ENCODE peak calls at places on chromosomes 13 and 19, in ten cellular contexts. M, G, Y, H, D, O, J, N, U and R are unnamed samples.

GRCh38 chr19:32631381-32631780 is 43.6 kb downstream of the ANKRD27 start:
- DNase-seq in M (no peak), G (no peak), Y (no peak), H (no peak), D (no peak), O (no peak), J (no peak), N (no peak), U (no peak), R (no peak)

GRCh38 chr13:19864018-19864338 is 529 bp upstream of the ZMYM5 start:
- DNase-seq in M (no peak), G (peak), Y (peak), H (peak), D (peak), O (no peak), J (peak), N (peak), U (no peak), R (peak)

GRCh38 chr13:103184413-103184812 is 118.2 kb upstream of the SLC10A2 start:
- DNase-seq in M (no peak), G (no peak), Y (no peak), H (no peak), D (no peak), O (no peak), J (no peak), N (no peak), U (no peak), R (no peak)

GRCh38 chr13:106503272-106503671 is 32.2 kb downstream of the EFNB2 start:
- DNase-seq in M (no peak), G (no peak), Y (no peak), H (no peak), D (no peak), O (no peak), J (no peak), N (no peak), U (no peak), R (no peak)

GRCh38 chr19:17125728-17126677 is 50.4 kb downstream of the MYO9B start:
- DNase-seq in M (peak), G (peak), Y (no peak), H (peak), D (no peak), O (peak), J (no peak), N (peak), U (no peak), R (no peak)

GRCh38 chr19:48333467-48334384 is 8.4 kb downstream of the EMP3 start:
- DNase-seq in M (peak), G (peak), Y (peak), H (peak), D (peak), O (peak), J (peak), N (peak), U (peak), R (no peak)

GRCh38 chr19:15304140-15304705 is 28.1 kb downstream of the BRD4 start:
- DNase-seq in M (no peak), G (peak), Y (no peak), H (peak), D (no peak), O (no peak), J (no peak), N (no peak), U (no peak), R (no peak)

GRCh38 chr19:30662211-30662861 is 290.2 kb downstream of the ZNF536 start:
- DNase-seq in M (no peak), G (no peak), Y (no peak), H (no peak), D (no peak), O (no peak), J (no peak), N (peak), U (no peak), R (no peak)

GRCh38 chr19:57815247-57816075 is 748 bp upstream of the ZNF552 start:
- DNase-seq in M (no peak), G (no peak), Y (no peak), H (no peak), D (no peak), O (no peak), J (no peak), N (no peak), U (no peak), R (no peak)

GRCh38 chr13:42747399-42747873 is 33.9 kb upstream of the FAM216B start:
- DNase-seq in M (peak), G (no peak), Y (no peak), H (no peak), D (no peak), O (no peak), J (no peak), N (no peak), U (no peak), R (no peak)

GRCh38 chr13:107712145-107712544 is 503.2 kb downstream of the LIG4 start:
- DNase-seq in M (no peak), G (no peak), Y (no peak), H (no peak), D (no peak), O (no peak), J (no peak), N (no peak), U (no peak), R (no peak)

GRCh38 chr19:6519289-6519688 is 11.5 kb upstream of the TNFSF9 start:
- DNase-seq in M (peak), G (no peak), Y (no peak), H (no peak), D (no peak), O (no peak), J (no peak), N (no peak), U (peak), R (no peak)

GRCh38 chr19:50912727-50913716 is 1.8 kb upstream of the KLK4 start:
- DNase-seq in M (no peak), G (no peak), Y (no peak), H (no peak), D (no peak), O (no peak), J (no peak), N (no peak), U (no peak), R (no peak)

GRCh38 chr19:2640563-2641331 is 61.7 kb downstream of the GNG7 start:
- DNase-seq in M (no peak), G (no peak), Y (no peak), H (no peak), D (no peak), O (no peak), J (no peak), N (no peak), U (no peak), R (no peak)

GRCh38 chr13:49044849-49045248 is 69.1 kb downstream of the FNDC3A start:
- DNase-seq in M (no peak), G (no peak), Y (no peak), H (no peak), D (no peak), O (no peak), J (no peak), N (no peak), U (no peak), R (no peak)

GRCh38 chr19:9751449-9751848 is 17.1 kb downstream of the ZNF846 start:
- DNase-seq in M (no peak), G (no peak), Y (no peak), H (no peak), D (no peak), O (no peak), J (no peak), N (no peak), U (no peak), R (no peak)

GRCh38 chr13:44165895-44166496 is 207.6 kb upstream of the SERP2 start:
- DNase-seq in M (no peak), G (no peak), Y (no peak), H (no peak), D (no peak), O (no peak), J (no peak), N (no peak), U (no peak), R (no peak)

GRCh38 chr13:28822161-28822560 is 2.0 kb downstream of the MTUS2 start:
- DNase-seq in M (no peak), G (no peak), Y (no peak), H (no peak), D (no peak), O (no peak), J (no peak), N (no peak), U (no peak), R (no peak)

GRCh38 chr13:94640676-94641075 is 39.0 kb downstream of the GPR180 start:
- DNase-seq in M (peak), G (no peak), Y (no peak), H (no peak), D (no peak), O (no peak), J (no peak), N (no peak), U (no peak), R (no peak)

GRCh38 chr19:2353159-2353894 is 6.7 kb upstream of the TMPRSS9 start:
- DNase-seq in M (no peak), G (no peak), Y (no peak), H (no peak), D (no peak), O (no peak), J (peak), N (no peak), U (no peak), R (no peak)

GRCh38 chr19:39166571-39167391 is 30.0 kb upstream of the NCCRP1 start:
- DNase-seq in M (no peak), G (peak), Y (no peak), H (no peak), D (peak), O (peak), J (peak), N (peak), U (no peak), R (no peak)

GRCh38 chr19:56639217-56639616 is 3.7 kb upstream of the SMIM17 start:
- DNase-seq in M (peak), G (no peak), Y (no peak), H (peak), D (no peak), O (no peak), J (no peak), N (no peak), U (no peak), R (no peak)

GRCh38 chr13:79290595-79291244 is 115.3 kb downstream of the RBM26 start:
- DNase-seq in M (no peak), G (no peak), Y (no peak), H (no peak), D (no peak), O (no peak), J (no peak), N (no peak), U (no peak), R (no peak)

GRCh38 chr19:30559446-30559845 is 187.3 kb downstream of the ZNF536 start:
- DNase-seq in M (no peak), G (no peak), Y (no peak), H (no peak), D (no peak), O (no peak), J (no peak), N (no peak), U (no peak), R (no peak)

GRCh38 chr13:30796833-30797601 is 61.7 kb downstream of the ALOX5AP start:
- DNase-seq in M (peak), G (no peak), Y (no peak), H (no peak), D (no peak), O (peak), J (no peak), N (no peak), U (no peak), R (no peak)

GRCh38 chr19:12789098-12789903 is 2.0 kb upstream of the JUNB start:
- DNase-seq in M (peak), G (no peak), Y (no peak), H (no peak), D (peak), O (no peak), J (no peak), N (no peak), U (no peak), R (no peak)

GRCh38 chr13:32021785-32022184 is 9.8 kb upstream of the FRY start:
- DNase-seq in M (no peak), G (no peak), Y (no peak), H (no peak), D (no peak), O (no peak), J (no peak), N (no peak), U (no peak), R (no peak)

GRCh38 chr13:111485491-111486250 is 165.2 kb downstream of the TEX29 start:
- DNase-seq in M (no peak), G (no peak), Y (no peak), H (no peak), D (no peak), O (no peak), J (no peak), N (no peak), U (no peak), R (no peak)

GRCh38 chr19:920051-920857 is 3.1 kb downstream of the KISS1R start:
- DNase-seq in M (no peak), G (no peak), Y (no peak), H (peak), D (no peak), O (no peak), J (peak), N (no peak), U (no peak), R (no peak)

GRCh38 chr13:79802389-79803140 is 321.6 kb downstream of the NDFIP2 start:
- DNase-seq in M (no peak), G (no peak), Y (no peak), H (no peak), D (no peak), O (no peak), J (no peak), N (no peak), U (no peak), R (no peak)

GRCh38 chr13:54433511-54434206 is 1405.0 kb downstream of the OLFM4 start:
- DNase-seq in M (no peak), G (no peak), Y (no peak), H (no peak), D (no peak), O (no peak), J (no peak), N (no peak), U (no peak), R (no peak)

GRCh38 chr19:16588089-16588823 is 16.0 kb upstream of the SLC35E1 start:
- DNase-seq in M (peak), G (no peak), Y (no peak), H (peak), D (no peak), O (no peak), J (no peak), N (no peak), U (no peak), R (no peak)

DNA sequence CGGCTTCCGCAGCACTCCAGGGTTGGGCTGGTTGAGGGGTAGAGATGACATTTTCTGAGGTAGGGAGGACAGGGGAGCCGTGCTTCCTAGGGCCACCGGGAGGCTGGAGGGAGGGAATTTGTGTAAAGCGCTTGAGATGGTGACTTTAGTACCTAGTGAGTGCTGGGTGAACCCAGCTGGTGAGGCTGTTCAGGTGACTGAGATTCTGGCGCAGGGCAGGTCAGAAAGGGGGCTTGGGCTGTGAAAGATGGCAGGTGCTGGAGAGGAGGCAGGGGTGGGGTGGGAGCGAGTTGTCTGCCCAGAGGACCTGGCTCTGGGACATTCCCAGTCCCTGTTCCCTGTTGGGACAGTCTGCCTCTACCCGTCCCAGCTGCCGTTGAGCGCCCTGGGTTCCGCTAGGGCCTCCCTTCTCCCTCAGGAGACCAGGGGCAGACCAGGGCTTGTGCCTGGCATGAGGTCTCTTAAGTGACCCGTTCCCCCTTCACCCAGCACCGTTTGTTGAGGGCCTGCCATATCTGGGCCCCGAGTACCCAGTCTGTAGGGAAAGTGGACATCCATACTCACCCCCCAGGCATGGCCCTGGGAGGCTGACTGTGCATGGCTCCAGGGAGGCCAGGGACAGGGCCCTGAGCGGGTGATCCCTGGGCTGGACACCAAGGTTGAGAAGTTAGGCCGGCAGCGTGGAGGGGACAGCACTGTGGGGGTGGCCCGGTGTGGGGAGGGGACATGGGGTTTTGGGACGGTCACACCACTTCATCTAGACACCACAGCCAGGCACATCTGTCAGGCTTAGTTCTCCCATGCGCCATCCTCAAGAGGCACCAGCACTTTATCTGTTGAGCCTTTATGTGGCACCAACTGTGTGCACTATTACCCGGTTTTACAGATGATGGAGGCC is 5.0 kb downstream of the PTOV1 start:
- DNase-seq in M (no peak), G (no peak), Y (no peak), H (no peak), D (no peak), O (no peak), J (peak), N (peak), U (no peak), R (no peak)
- TF ChIP-seq POLR2A in M (no peak), G (no peak), Y (no peak), H (no peak), D (no peak), O (no peak), J (no peak), N (no peak), U (peak), R (no peak)

GRCh38 chr13:20903164-20903475 is 574 bp upstream of the XPO4 start:
- DNase-seq in M (no peak), G (no peak), Y (no peak), H (no peak), D (no peak), O (no peak), J (no peak), N (no peak), U (no peak), R (no peak)

GRCh38 chr13:20901668-20902437 is 693 bp downstream of the XPO4 start:
- DNase-seq in M (peak), G (peak), Y (no peak), H (peak), D (no peak), O (no peak), J (peak), N (peak), U (peak), R (peak)

GRCh38 chr13:20904908-20905307 is 2.4 kb upstream of the XPO4 start:
- DNase-seq in M (no peak), G (no peak), Y (no peak), H (no peak), D (no peak), O (no peak), J (no peak), N (no peak), U (no peak), R (no peak)

GRCh38 chr13:20902438-20903163 is at the start of gene XPO4:
- DNase-seq in M (peak), G (peak), Y (peak), H (peak), D (peak), O (peak), J (peak), N (peak), U (peak), R (peak)
- TF ChIP-seq POLR2A in M (peak), G (peak), Y (peak), H (peak), D (peak), O (no peak), J (no peak), N (peak), U (peak), R (peak)

DNA sequence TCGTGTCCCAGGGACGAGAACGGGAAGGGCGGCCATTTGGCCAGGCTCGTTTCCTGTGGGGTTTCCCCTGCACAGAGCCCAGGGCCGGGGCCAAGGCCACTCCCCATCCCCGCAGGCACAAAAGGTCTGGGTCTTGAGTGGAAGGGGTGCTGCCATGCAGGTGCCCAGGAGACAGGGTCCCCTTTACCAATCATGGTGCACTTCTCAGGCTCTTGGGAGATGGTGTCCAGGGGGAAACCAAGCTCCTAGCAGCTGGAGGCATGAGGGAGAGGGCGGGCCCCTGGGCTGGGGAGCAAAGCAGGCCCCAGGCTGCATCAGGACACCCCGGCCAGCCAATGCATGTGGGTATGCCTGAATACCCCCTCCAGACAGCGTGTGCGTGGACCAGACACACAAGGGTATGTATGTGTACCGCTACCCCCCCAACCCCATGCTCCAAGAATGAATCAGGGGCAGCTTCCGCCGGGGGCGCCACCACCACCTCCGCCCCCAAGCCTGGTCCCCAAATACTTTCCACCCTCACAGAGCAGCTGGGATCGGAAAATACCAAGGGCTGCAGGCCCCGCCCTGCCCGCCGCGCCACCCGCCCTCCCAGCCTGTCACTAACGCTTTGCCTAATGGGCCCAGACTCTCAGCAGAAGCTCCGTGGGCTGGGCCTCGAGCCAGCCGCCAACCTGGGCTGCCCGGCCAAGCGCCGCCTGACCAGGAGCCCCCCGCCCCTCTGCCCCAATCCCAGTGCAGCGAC is 37.6 kb upstream of the NANOS3 start:
- DNase-seq in M (peak), G (peak), Y (peak), H (peak), D (peak), O (peak), J (peak), N (peak), U (no peak), R (no peak)
- TF ChIP-seq POLR2A in M (peak), G (peak), Y (peak), H (peak), D (peak), O (no peak), J (no peak), N (peak), U (no peak), R (peak)

GRCh38 chr13:100833427-100833826 is 158.8 kb upstream of the TMTC4 start:
- DNase-seq in M (no peak), G (no peak), Y (no peak), H (no peak), D (no peak), O (no peak), J (no peak), N (no peak), U (no peak), R (no peak)
- TF ChIP-seq POLR2A in M (no peak), G (no peak), Y (no peak), H (no peak), D (no peak), O (no peak), J (no peak), N (no peak), U (no peak), R (no peak)

GRCh38 chr19:41218615-41219507 is at the start of gene AXL:
- DNase-seq in M (peak), G (peak), Y (peak), H (no peak), D (peak), O (peak), J (peak), N (peak), U (peak), R (peak)
- TF ChIP-seq POLR2A in M (peak), G (peak), Y (peak), H (no peak), D (peak), O (peak), J (peak), N (peak), U (peak), R (peak)

GRCh38 chr19:18203408-18203862 is 407 bp downstream of the RAB3A start:
- DNase-seq in M (no peak), G (peak), Y (peak), H (no peak), D (no peak), O (peak), J (peak), N (peak), U (no peak), R (no peak)

GRCh38 chr19:18205180-18205915 is 1.5 kb upstream of the RAB3A start:
- DNase-seq in M (peak), G (peak), Y (peak), H (peak), D (peak), O (peak), J (peak), N (peak), U (no peak), R (peak)

GRCh38 chr19:18206018-18206417 is 2.2 kb upstream of the RAB3A start:
- DNase-seq in M (no peak), G (no peak), Y (no peak), H (no peak), D (no peak), O (no peak), J (no peak), N (no peak), U (no peak), R (no peak)

GRCh38 chr19:18203863-18204393 is at the start of gene RAB3A:
- DNase-seq in M (peak), G (peak), Y (peak), H (peak), D (peak), O (peak), J (peak), N (peak), U (peak), R (peak)

GRCh38 chr19:18204394-18205179 is 745 bp upstream of the RAB3A start:
- DNase-seq in M (no peak), G (peak), Y (no peak), H (no peak), D (peak), O (no peak), J (peak), N (peak), U (no peak), R (no peak)
- TF ChIP-seq POLR2A in M (peak), G (no peak), Y (peak), H (no peak), D (peak), O (peak), J (peak), N (no peak), U (no peak), R (no peak)